ENCODE peak calls at places on chromosomes 11 and 22, in nine cellular contexts. One of them, this sample, is unnamed.

GRCh38 chr11:94968334-94968958 is 4.9 kb downstream of the CWC15 start:
- DNase-seq in lower leg skin: no peak
- DNase-seq in HCT116: no peak
- DNase-seq in right lobe of liver: no peak
- DNase-seq in uterus: no peak
- DNase-seq in IMR-90: peak
- DNase-seq in heart left ventricle: no peak
- DNase-seq in tibial nerve: no peak
- DNase-seq in HepG2: peak
- DNase-seq in this sample: no peak

GRCh38 chr11:36093548-36093947 is 149.7 kb downstream of the LDLRAD3 start:
- DNase-seq in uterus: no peak
- DNase-seq in HepG2: no peak
- DNase-seq in HCT116: no peak
- DNase-seq in tibial nerve: no peak
- DNase-seq in heart left ventricle: no peak
- DNase-seq in IMR-90: no peak
- DNase-seq in lower leg skin: no peak
- DNase-seq in right lobe of liver: no peak
- DNase-seq in this sample: no peak

GRCh38 chr11:9653871-9654270 is 10.0 kb upstream of the SWAP70 start:
- DNase-seq in tibial nerve: no peak
- DNase-seq in lower leg skin: no peak
- DNase-seq in heart left ventricle: no peak
- DNase-seq in IMR-90: no peak
- DNase-seq in HCT116: no peak
- DNase-seq in HepG2: no peak
- DNase-seq in uterus: no peak
- DNase-seq in right lobe of liver: no peak
- DNase-seq in this sample: no peak

GRCh38 chr11:19650929-19651487 is 61.6 kb upstream of the NAV2 start:
- DNase-seq in HCT116: no peak
- DNase-seq in HepG2: no peak
- DNase-seq in uterus: no peak
- DNase-seq in IMR-90: no peak
- DNase-seq in tibial nerve: no peak
- DNase-seq in heart left ventricle: no peak
- DNase-seq in right lobe of liver: no peak
- DNase-seq in lower leg skin: peak
- DNase-seq in this sample: no peak

GRCh38 chr11:12918667-12919066 is 90.4 kb upstream of the RASSF10 start:
- DNase-seq in HepG2: no peak
- DNase-seq in heart left ventricle: no peak
- DNase-seq in HCT116: no peak
- DNase-seq in tibial nerve: no peak
- DNase-seq in right lobe of liver: no peak
- DNase-seq in IMR-90: no peak
- DNase-seq in uterus: no peak
- DNase-seq in lower leg skin: no peak
- DNase-seq in this sample: no peak

GRCh38 chr11:128859563-128860441 is 7.3 kb downstream of the KCNJ1 start:
- DNase-seq in HepG2: peak
- DNase-seq in lower leg skin: no peak
- DNase-seq in tibial nerve: peak
- DNase-seq in IMR-90: peak
- DNase-seq in right lobe of liver: peak
- DNase-seq in uterus: peak
- DNase-seq in heart left ventricle: peak
- DNase-seq in HCT116: peak
- DNase-seq in this sample: no peak

GRCh38 chr11:113168804-113169342 is 145.5 kb upstream of the TTC12 start:
- DNase-seq in HCT116: no peak
- DNase-seq in heart left ventricle: no peak
- DNase-seq in uterus: no peak
- DNase-seq in right lobe of liver: no peak
- DNase-seq in tibial nerve: no peak
- DNase-seq in HepG2: no peak
- DNase-seq in lower leg skin: no peak
- DNase-seq in IMR-90: no peak
- DNase-seq in this sample: no peak

GRCh38 chr22:45459235-45459634 is 43.4 kb upstream of the FBLN1 start:
- DNase-seq in HepG2: no peak
- DNase-seq in HCT116: no peak
- DNase-seq in heart left ventricle: no peak
- DNase-seq in tibial nerve: no peak
- DNase-seq in right lobe of liver: no peak
- DNase-seq in lower leg skin: no peak
- DNase-seq in uterus: no peak
- DNase-seq in IMR-90: no peak
- DNase-seq in this sample: no peak

GRCh38 chr11:126072141-126072741 is 9.6 kb upstream of the CDON start:
- DNase-seq in HepG2: peak
- DNase-seq in heart left ventricle: no peak
- DNase-seq in IMR-90: no peak
- DNase-seq in lower leg skin: no peak
- DNase-seq in HCT116: no peak
- DNase-seq in uterus: no peak
- DNase-seq in tibial nerve: no peak
- DNase-seq in right lobe of liver: no peak
- DNase-seq in this sample: no peak

GRCh38 chr11:71180694-71181466 is 71.5 kb downstream of the SHANK2 start:
- DNase-seq in tibial nerve: no peak
- DNase-seq in IMR-90: no peak
- DNase-seq in HepG2: no peak
- DNase-seq in right lobe of liver: peak
- DNase-seq in lower leg skin: peak
- DNase-seq in HCT116: no peak
- DNase-seq in heart left ventricle: no peak
- DNase-seq in uterus: no peak
- DNase-seq in this sample: no peak

GRCh38 chr22:19855504-19856409 is 1.1 kb upstream of the GNB1L start:
- DNase-seq in tibial nerve: peak
- DNase-seq in IMR-90: peak
- DNase-seq in lower leg skin: peak
- DNase-seq in heart left ventricle: peak
- DNase-seq in right lobe of liver: peak
- DNase-seq in HepG2: peak
- DNase-seq in HCT116: peak
- DNase-seq in uterus: peak
- DNase-seq in this sample: peak

GRCh38 chr22:49629586-49630447 is 197.9 kb downstream of the BRD1 start:
- DNase-seq in tibial nerve: no peak
- DNase-seq in lower leg skin: no peak
- DNase-seq in uterus: no peak
- DNase-seq in IMR-90: no peak
- DNase-seq in heart left ventricle: peak
- DNase-seq in right lobe of liver: no peak
- DNase-seq in HCT116: no peak
- DNase-seq in HepG2: no peak
- DNase-seq in this sample: no peak

GRCh38 chr22:38734203-38735100 is 21.3 kb downstream of the SUN2 start:
- DNase-seq in HCT116: no peak
- DNase-seq in IMR-90: no peak
- DNase-seq in tibial nerve: no peak
- DNase-seq in right lobe of liver: no peak
- DNase-seq in uterus: no peak
- DNase-seq in heart left ventricle: peak
- DNase-seq in HepG2: no peak
- DNase-seq in lower leg skin: no peak
- DNase-seq in this sample: no peak

GRCh38 chr11:61816736-61817455 is at the start of gene FADS1:
- DNase-seq in HCT116: peak
- DNase-seq in IMR-90: peak
- DNase-seq in lower leg skin: peak
- DNase-seq in tibial nerve: peak
- DNase-seq in right lobe of liver: peak
- DNase-seq in uterus: peak
- DNase-seq in HepG2: peak
- DNase-seq in heart left ventricle: peak
- DNase-seq in this sample: peak
- TF ChIP-seq POLR2A in HCT116: peak
- TF ChIP-seq POLR2A in IMR-90: peak
- TF ChIP-seq POLR2A in lower leg skin: no peak
- TF ChIP-seq POLR2A in tibial nerve: peak
- TF ChIP-seq POLR2A in right lobe of liver: peak
- TF ChIP-seq POLR2A in uterus: peak
- TF ChIP-seq POLR2A in HepG2: no peak
- TF ChIP-seq POLR2A in heart left ventricle: peak
- TF ChIP-seq POLR2A in this sample: no peak

GRCh38 chr11:82225502-82225901 is 508.2 kb downstream of the FAM181B start:
- DNase-seq in HepG2: no peak
- DNase-seq in heart left ventricle: no peak
- DNase-seq in lower leg skin: no peak
- DNase-seq in HCT116: no peak
- DNase-seq in tibial nerve: no peak
- DNase-seq in right lobe of liver: no peak
- DNase-seq in IMR-90: no peak
- DNase-seq in uterus: no peak
- DNase-seq in this sample: no peak

GRCh38 chr11:82233211-82233610 is 500.5 kb downstream of the FAM181B start:
- DNase-seq in HCT116: no peak
- DNase-seq in uterus: no peak
- DNase-seq in HepG2: no peak
- DNase-seq in IMR-90: no peak
- DNase-seq in heart left ventricle: no peak
- DNase-seq in tibial nerve: no peak
- DNase-seq in lower leg skin: no peak
- DNase-seq in right lobe of liver: no peak
- DNase-seq in this sample: no peak

GRCh38 chr11:82234256-82234655 is 499.4 kb downstream of the FAM181B start:
- DNase-seq in HepG2: no peak
- DNase-seq in lower leg skin: no peak
- DNase-seq in right lobe of liver: no peak
- DNase-seq in HCT116: no peak
- DNase-seq in heart left ventricle: no peak
- DNase-seq in tibial nerve: no peak
- DNase-seq in uterus: no peak
- DNase-seq in IMR-90: no peak
- DNase-seq in this sample: no peak

GRCh38 chr11:82225930-82226329 is 507.7 kb downstream of the FAM181B start:
- DNase-seq in right lobe of liver: no peak
- DNase-seq in uterus: no peak
- DNase-seq in tibial nerve: no peak
- DNase-seq in heart left ventricle: no peak
- DNase-seq in IMR-90: no peak
- DNase-seq in lower leg skin: no peak
- DNase-seq in HepG2: no peak
- DNase-seq in HCT116: no peak
- DNase-seq in this sample: no peak

DNA sequence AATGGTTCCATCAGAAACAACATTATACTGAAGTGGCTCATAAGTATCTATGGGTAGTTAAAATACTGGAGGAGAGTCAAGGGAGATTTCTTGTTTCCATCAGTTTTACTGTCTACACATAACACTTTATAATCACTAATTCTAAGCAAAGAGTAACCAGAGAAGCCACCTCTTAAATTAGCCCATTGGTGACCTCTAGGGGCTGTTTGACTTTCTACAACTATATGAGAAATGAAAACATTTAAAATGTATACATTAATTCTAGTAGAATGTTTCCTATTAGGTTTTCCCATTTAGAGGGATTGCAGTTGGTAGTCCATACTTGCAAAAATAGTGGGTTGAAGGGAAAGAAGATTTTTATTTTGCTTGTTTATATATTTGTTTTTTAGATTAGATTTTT is 504.3 kb downstream of the FAM181B start:
- DNase-seq in HepG2: peak
- DNase-seq in lower leg skin: no peak
- DNase-seq in HCT116: no peak
- DNase-seq in IMR-90: no peak
- DNase-seq in heart left ventricle: no peak
- DNase-seq in right lobe of liver: no peak
- DNase-seq in tibial nerve: no peak
- DNase-seq in uterus: no peak
- DNase-seq in this sample: no peak
- TF ChIP-seq CTCF in HepG2: peak
- TF ChIP-seq CTCF in lower leg skin: no peak
- TF ChIP-seq CTCF in HCT116: peak
- TF ChIP-seq CTCF in IMR-90: peak
- TF ChIP-seq CTCF in heart left ventricle: no peak
- TF ChIP-seq CTCF in right lobe of liver: peak
- TF ChIP-seq CTCF in tibial nerve: no peak
- TF ChIP-seq CTCF in uterus: peak
- TF ChIP-seq CTCF in this sample: peak

GRCh38 chr11:58980159-58980843 is 41.0 kb downstream of the GLYATL1 start:
- DNase-seq in HCT116: no peak
- DNase-seq in uterus: no peak
- DNase-seq in tibial nerve: no peak
- DNase-seq in IMR-90: no peak
- DNase-seq in heart left ventricle: no peak
- DNase-seq in HepG2: no peak
- DNase-seq in right lobe of liver: no peak
- DNase-seq in lower leg skin: no peak
- DNase-seq in this sample: no peak

GRCh38 chr11:58977470-58977869 is 38.2 kb downstream of the GLYATL1 start:
- DNase-seq in IMR-90: no peak
- DNase-seq in HCT116: no peak
- DNase-seq in tibial nerve: no peak
- DNase-seq in right lobe of liver: no peak
- DNase-seq in HepG2: no peak
- DNase-seq in uterus: no peak
- DNase-seq in heart left ventricle: no peak
- DNase-seq in lower leg skin: no peak
- DNase-seq in this sample: no peak

GRCh38 chr11:58979222-58979621 is 39.9 kb downstream of the GLYATL1 start:
- DNase-seq in tibial nerve: no peak
- DNase-seq in HCT116: no peak
- DNase-seq in right lobe of liver: no peak
- DNase-seq in HepG2: no peak
- DNase-seq in uterus: no peak
- DNase-seq in heart left ventricle: no peak
- DNase-seq in lower leg skin: no peak
- DNase-seq in IMR-90: no peak
- DNase-seq in this sample: no peak
- H3K4me3 ChIP-seq in tibial nerve: no peak
- H3K4me3 ChIP-seq in HCT116: no peak
- H3K4me3 ChIP-seq in right lobe of liver: no peak
- H3K4me3 ChIP-seq in HepG2: no peak
- H3K4me3 ChIP-seq in uterus: no peak
- H3K4me3 ChIP-seq in heart left ventricle: no peak
- H3K4me3 ChIP-seq in lower leg skin: no peak
- H3K4me3 ChIP-seq in IMR-90: no peak
- H3K4me3 ChIP-seq in this sample: no peak

DNA sequence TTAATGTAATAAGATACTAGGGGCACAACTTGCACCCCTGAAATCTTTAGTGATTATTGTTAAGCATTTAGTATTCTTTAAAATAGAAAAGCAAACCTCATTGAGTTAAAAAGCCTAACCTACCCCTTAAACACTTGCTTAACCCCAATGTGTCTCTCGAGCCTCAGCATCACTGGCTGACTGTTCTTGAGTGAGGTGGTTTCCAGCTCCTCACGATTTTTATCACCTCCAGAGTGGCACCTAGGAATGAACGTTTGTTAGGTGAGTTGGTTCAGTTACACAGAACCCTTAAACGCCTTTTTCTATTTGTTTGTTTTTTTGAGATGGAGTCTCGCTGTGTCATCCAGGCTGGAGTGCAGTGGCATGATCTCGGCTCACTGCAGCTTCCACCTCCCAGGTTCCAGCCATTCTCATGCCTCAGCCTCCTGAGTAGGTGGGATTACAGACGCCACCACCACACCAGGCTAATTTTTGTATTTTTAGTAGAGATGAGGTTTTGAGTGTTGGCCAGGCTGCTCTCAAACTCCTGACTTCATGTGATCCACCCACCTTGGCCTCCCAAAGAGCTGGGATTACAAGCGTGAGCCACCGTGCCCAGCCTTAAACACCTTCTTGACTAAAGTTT is 13.7 kb downstream of the YWHAH start:
- DNase-seq in heart left ventricle: no peak
- DNase-seq in HCT116: no peak
- DNase-seq in uterus: no peak
- DNase-seq in lower leg skin: no peak
- DNase-seq in HepG2: no peak
- DNase-seq in tibial nerve: no peak
- DNase-seq in right lobe of liver: no peak
- DNase-seq in IMR-90: no peak
- DNase-seq in this sample: no peak
- TF ChIP-seq POLR2A in heart left ventricle: no peak
- TF ChIP-seq POLR2A in HCT116: no peak
- TF ChIP-seq POLR2A in uterus: no peak
- TF ChIP-seq POLR2A in lower leg skin: no peak
- TF ChIP-seq POLR2A in HepG2: no peak
- TF ChIP-seq POLR2A in tibial nerve: no peak
- TF ChIP-seq POLR2A in right lobe of liver: no peak
- TF ChIP-seq POLR2A in IMR-90: no peak
- TF ChIP-seq POLR2A in this sample: no peak